ENCODE peak calls at places on chromosomes 4 and X, in eight cellular contexts. D is endothelial cell of umbilical vein, R is fibroblast of lung, X is K562, Q is keratinocyte, Z is GM23338, F is hepatocyte, C is PC-3. M is an unnamed sample.

GRCh38 chrX:74923942-74924448 is 1.3 kb downstream of the NEXMIF start:
- DNase-seq in F (peak), X (no peak), Q (no peak), D (no peak), R (peak), Z (peak), C (no peak), M (no peak)

GRCh38 chrX:150478496-150479492 is 89.6 kb upstream of the MTM1 start:
- DNase-seq in Q (no peak), C (no peak), X (no peak), F (no peak), D (no peak), R (no peak), Z (no peak), M (no peak)

GRCh38 chr4:33924239-33924638 is 2320.1 kb downstream of the ARAP2 start:
- DNase-seq in Z (peak), F (peak), X (peak), R (peak), D (peak), C (peak), Q (no peak), M (peak)

GRCh38 chr4:16667464-16667863 is 231.0 kb downstream of the LDB2 start:
- DNase-seq in C (peak), R (peak), X (no peak), D (no peak), F (no peak), Q (no peak), Z (no peak), M (peak)

GRCh38 chr4:135050086-135050717 is 848.6 kb upstream of the PABPC4L start:
- DNase-seq in Q (no peak), F (no peak), D (no peak), Z (no peak), X (no peak), R (peak), C (no peak), M (no peak)

GRCh38 chrX:1649623-1650022 is 34.8 kb downstream of the ASMT start:
- DNase-seq in Q (no peak), X (no peak), D (no peak), C (no peak), Z (peak), R (no peak), F (no peak), M (no peak)

GRCh38 chrX:102887687-102888086 is 49.4 kb upstream of the RAB40AL start:
- DNase-seq in Q (no peak), D (no peak), Z (no peak), R (no peak), C (no peak), X (no peak), F (no peak), M (no peak)

GRCh38 chr4:120446051-120446567 is 379.5 kb upstream of the MAD2L1 start:
- DNase-seq in Q (no peak), R (no peak), Z (no peak), X (no peak), D (no peak), F (no peak), C (no peak), M (no peak)

GRCh38 chr4:95693594-95693993 is 144.8 kb upstream of the UNC5C start:
- DNase-seq in Q (no peak), Z (peak), D (peak), R (peak), X (no peak), F (no peak), C (peak), M (peak)

GRCh38 chrX:105865709-105866108 is 43.4 kb downstream of the NRK start:
- DNase-seq in C (no peak), D (no peak), F (peak), X (no peak), Z (no peak), R (no peak), Q (no peak), M (no peak)

GRCh38 chr4:141220271-141220654 is 432 bp upstream of the ZNF330 start:
- DNase-seq in R (no peak), D (no peak), F (no peak), X (no peak), Z (peak), C (no peak), Q (no peak), M (no peak)

GRCh38 chr4:188423039-188423438 is 283.8 kb downstream of the TRIML1 start:
- DNase-seq in F (no peak), C (peak), Z (no peak), X (no peak), R (no peak), D (no peak), Q (no peak), M (no peak)

GRCh38 chrX:151701071-151701470 is 5.8 kb downstream of the PRRG3 start:
- DNase-seq in X (no peak), D (no peak), Z (no peak), Q (no peak), C (no peak), F (no peak), R (no peak), M (no peak)

GRCh38 chr4:57351716-57352115 is 241.5 kb upstream of the IGFBP7 start:
- DNase-seq in Q (no peak), R (no peak), C (no peak), D (no peak), X (no peak), F (no peak), Z (no peak), M (no peak)

GRCh38 chrX:65744965-65745364 is 77.5 kb downstream of the MSN start:
- DNase-seq in R (peak), X (no peak), Q (no peak), F (no peak), Z (no peak), C (peak), D (no peak), M (peak)

GRCh38 chrX:120769576-120770341 is 105.9 kb downstream of the CT47B1 start:
- DNase-seq in X (peak), Q (no peak), D (peak), F (peak), R (peak), C (peak), Z (peak), M (peak)

GRCh38 chr4:82402196-82402775 is 28.0 kb downstream of the HNRNPDL start:
- DNase-seq in F (no peak), R (no peak), C (no peak), Z (peak), X (no peak), Q (no peak), D (no peak), M (no peak)

GRCh38 chr4:184417802-184418511 is 56.4 kb downstream of the IRF2 start:
- DNase-seq in F (peak), Q (peak), Z (no peak), R (peak), D (peak), X (peak), C (peak), M (peak)

GRCh38 chr4:13816472-13816871 is 188.9 kb upstream of the BOD1L1 start:
- DNase-seq in C (no peak), D (no peak), R (no peak), X (no peak), Q (no peak), F (no peak), Z (no peak), M (no peak)

GRCh38 chr4:83267121-83267834 is 17.3 kb downstream of the COQ2 start:
- DNase-seq in X (no peak), Q (no peak), R (peak), C (no peak), Z (no peak), F (no peak), D (peak), M (no peak)

GRCh38 chr4:153154010-153154975 is 50.0 kb upstream of the TRIM2 start:
- DNase-seq in Q (no peak), Z (no peak), X (no peak), F (peak), C (peak), R (peak), D (peak), M (peak)

GRCh38 chr4:99457270-99457669 is 22.1 kb upstream of the ADH7 start:
- DNase-seq in Q (no peak), R (peak), D (no peak), C (no peak), Z (no peak), X (peak), F (no peak), M (no peak)

GRCh38 chr4:7325541-7325940 is 109.2 kb downstream of the PSAPL1 start:
- DNase-seq in Q (no peak), C (no peak), F (no peak), D (no peak), X (no peak), R (no peak), Z (no peak), M (no peak)

GRCh38 chr4:7324651-7325121 is 110.0 kb downstream of the PSAPL1 start:
- DNase-seq in R (no peak), Q (no peak), D (no peak), X (no peak), Z (peak), F (no peak), C (no peak), M (no peak)

GRCh38 chr4:7327341-7327885 is 107.3 kb downstream of the PSAPL1 start:
- DNase-seq in R (no peak), Z (no peak), C (no peak), F (no peak), Q (no peak), X (no peak), D (no peak), M (no peak)

GRCh38 chr4:7326693-7327340 is 107.9 kb downstream of the PSAPL1 start:
- DNase-seq in R (no peak), Q (no peak), X (no peak), Z (no peak), F (no peak), C (no peak), D (no peak), M (no peak)

DNA sequence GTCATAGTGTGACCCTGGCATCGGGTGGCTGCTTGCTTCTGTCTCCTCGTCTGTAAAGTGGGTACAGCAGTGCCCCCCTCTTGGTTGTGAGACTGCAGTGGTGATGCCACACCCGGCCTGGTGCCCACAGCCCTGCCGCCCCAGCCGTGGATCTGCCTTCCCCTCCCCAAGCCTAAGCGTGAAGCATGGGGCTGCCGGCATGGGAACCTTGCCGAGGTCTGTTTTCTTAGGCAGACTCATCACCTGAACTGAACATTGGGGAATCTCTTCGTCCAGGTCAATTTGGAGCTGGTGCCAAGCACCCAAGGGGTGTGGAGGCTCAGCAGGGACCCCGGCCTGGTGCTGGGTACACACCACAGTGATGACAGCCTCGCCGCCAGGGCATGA is 108.4 kb downstream of the PSAPL1 start:
- DNase-seq in C (no peak), F (no peak), X (no peak), R (no peak), Q (no peak), D (no peak), Z (no peak), M (no peak)
- H3K27ac ChIP-seq in C (no peak), F (no peak), X (no peak), R (no peak), Q (no peak), D (no peak), Z (no peak), M (no peak)

DNA sequence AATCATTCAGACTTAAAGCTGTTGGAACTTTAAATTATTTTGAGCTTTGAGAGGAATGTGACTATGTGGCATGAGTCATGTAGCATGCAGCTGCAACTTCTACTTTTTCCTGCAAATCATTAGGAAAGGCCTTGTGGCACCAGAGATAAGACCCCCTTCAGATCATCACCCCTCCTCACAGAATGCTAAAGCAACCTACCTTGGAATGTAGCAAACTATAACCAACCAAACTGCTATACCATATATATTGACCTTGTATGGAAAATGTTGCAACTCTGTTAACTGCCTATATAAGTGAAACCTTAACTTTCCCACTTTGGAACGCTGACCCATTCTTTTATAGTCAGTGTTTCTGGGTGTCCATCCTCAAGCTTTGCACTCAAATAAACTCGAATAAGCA is 32.0 kb downstream of the ATXN3L start:
- DNase-seq in F (no peak), Z (no peak), X (peak), R (peak), Q (no peak), C (peak), D (peak), M (peak)
- H2AFZ ChIP-seq in F (no peak), Z (no peak), X (peak), R (no peak), Q (no peak), C (no peak), D (no peak), M (peak)

GRCh38 chr4:165006886-165007285 is 24.9 kb upstream of the TRIM60 start:
- DNase-seq in C (no peak), X (no peak), R (no peak), F (no peak), Z (no peak), Q (no peak), D (no peak), M (no peak)
- TF ChIP-seq EZH2 in C (no peak), X (no peak), R (no peak), F (no peak), Z (no peak), Q (no peak), D (no peak), M (no peak)

DNA sequence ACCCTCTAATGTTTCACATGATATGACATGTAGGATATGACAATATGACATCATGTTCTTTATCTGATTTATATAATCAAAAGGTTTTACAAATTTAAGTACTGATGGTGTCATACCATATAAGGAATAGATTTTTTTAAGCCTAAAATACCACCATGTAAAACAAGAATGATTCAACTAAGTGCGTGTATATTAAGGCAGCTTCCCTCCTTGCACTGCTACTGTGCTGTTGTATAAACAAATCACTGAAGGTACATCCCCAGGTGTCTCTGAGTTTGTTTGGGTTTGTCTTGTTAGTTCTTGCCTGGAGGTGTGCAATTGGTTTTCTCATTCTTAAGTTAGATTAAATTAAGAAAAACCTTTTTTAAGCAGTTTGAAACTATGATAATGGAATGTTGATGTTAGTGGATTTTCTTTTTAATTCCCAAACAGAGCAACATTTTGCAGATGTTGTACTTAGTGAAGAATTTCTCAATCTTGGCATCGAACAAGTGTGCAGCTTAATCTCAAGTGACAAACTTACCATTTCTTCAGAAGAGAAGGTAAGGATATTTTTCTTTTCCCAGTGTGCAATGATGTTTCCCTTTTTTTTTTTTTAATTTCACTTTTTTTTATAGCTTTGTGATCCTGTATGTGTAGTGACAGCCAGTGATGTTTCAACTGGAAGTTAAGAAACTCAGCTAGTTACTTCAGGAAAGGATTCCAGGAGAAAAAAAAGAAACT is 33.4 kb upstream of the MSMO1 start:
- DNase-seq in Q (no peak), R (no peak), D (no peak), C (no peak), X (no peak), Z (peak), F (no peak), M (no peak)
- H3K27ac ChIP-seq in Q (no peak), R (no peak), D (no peak), C (no peak), X (no peak), Z (no peak), F (no peak), M (no peak)

GRCh38 chrX:97416461-97416860 is 532.8 kb downstream of the RPA4 start:
- DNase-seq in Q (no peak), R (no peak), F (no peak), Z (no peak), D (no peak), C (peak), X (no peak), M (peak)
- H2AFZ ChIP-seq in Q (no peak), R (no peak), F (no peak), Z (no peak), D (no peak), C (no peak), X (no peak), M (no peak)

DNA sequence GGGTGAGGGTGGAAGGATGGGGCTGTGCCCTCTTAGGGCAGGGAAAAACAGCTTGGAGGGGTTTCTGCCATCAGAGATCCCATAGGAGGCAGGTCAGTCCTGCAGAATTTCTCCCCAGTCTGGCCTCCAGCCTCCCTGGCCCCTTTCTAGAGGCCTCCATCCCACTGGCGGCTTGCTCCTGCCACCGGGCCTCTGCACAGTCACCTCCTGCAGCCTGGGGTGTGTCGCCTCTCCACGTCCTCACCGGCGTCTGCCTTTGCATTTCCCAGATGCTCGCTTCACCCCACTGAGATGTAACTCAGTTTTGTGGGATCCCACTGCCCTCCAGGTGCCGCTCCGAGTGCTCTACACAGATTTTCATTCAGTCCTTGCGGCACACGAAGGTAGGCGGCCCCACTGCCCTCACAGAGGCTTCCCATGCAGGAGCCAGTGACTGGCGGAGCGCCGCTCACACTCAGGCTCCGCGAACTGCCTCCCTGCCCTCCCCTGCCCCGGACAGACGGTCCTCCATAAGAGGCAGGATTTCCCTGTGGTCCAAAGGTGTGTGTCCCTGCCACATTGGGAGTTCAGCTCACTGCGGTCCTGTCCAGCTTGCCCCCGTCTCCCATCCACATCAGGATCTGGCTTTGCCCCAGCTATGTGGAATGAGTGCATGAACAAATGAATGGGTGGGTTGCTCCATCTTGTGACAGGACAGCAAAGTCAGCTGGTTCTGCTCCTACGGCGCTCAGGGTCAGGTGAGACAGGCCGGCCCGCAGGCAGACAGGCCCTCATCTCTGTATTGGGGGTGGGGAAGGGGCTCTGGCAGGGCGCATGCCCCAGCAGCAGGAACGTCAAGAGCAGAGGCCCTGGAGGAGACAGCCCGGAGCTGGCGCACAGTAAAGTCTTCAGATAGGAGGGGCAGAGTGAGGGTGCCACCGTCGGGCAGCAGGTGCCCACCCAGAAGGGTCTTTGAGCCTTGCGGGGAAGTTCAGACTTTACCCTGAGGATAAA is 2.7 kb upstream of the TMEM271 start:
- DNase-seq in D (no peak), Q (no peak), F (no peak), Z (peak), R (no peak), X (no peak), C (no peak), M (no peak)
- TF ChIP-seq EZH2 in D (peak), Q (no peak), F (no peak), Z (no peak), R (peak), X (no peak), C (no peak), M (no peak)

GRCh38 chr4:128287159-128287870 is at the start of gene PGRMC2:
- DNase-seq in C (peak), F (peak), R (peak), D (no peak), Q (no peak), X (peak), Z (peak), M (no peak)

GRCh38 chr4:128286474-128287158 is 997 bp downstream of the PGRMC2 start:
- DNase-seq in D (peak), Z (peak), Q (no peak), X (peak), C (peak), R (peak), F (peak), M (peak)

GRCh38 chr4:128289523-128290158 is 2.0 kb upstream of the PGRMC2 start:
- DNase-seq in F (no peak), Q (no peak), D (no peak), Z (no peak), R (no peak), X (peak), C (no peak), M (no peak)

GRCh38 chr4:128288689-128289106 is 1.1 kb upstream of the PGRMC2 start:
- DNase-seq in Z (peak), F (peak), D (peak), X (peak), C (peak), R (peak), Q (no peak), M (peak)

GRCh38 chr4:128287871-128288688 is 467 bp upstream of the PGRMC2 start:
- DNase-seq in Q (peak), D (peak), R (peak), F (peak), Z (peak), X (peak), C (peak), M (peak)
- H3K27ac ChIP-seq in Q (peak), D (peak), R (peak), F (peak), Z (peak), X (peak), C (peak), M (peak)

GRCh38 chrX:119468930-119469635 is 839 bp downstream of the SLC25A5 start:
- DNase-seq in R (peak), X (peak), Q (no peak), Z (peak), D (peak), F (peak), C (peak), M (peak)
- H2AFZ ChIP-seq in R (peak), X (peak), Q (peak), Z (no peak), D (no peak), F (peak), C (peak), M (peak)